ENCODE peak calls at places on chromosomes 7 and 10, in seven cellular contexts. One of them, this sample, is unnamed.

GRCh38 chr7:69739906-69740545 is 141.8 kb downstream of the AUTS2 start:
- DNase-seq in naive B cell: peak
- DNase-seq in caudate nucleus: no peak
- DNase-seq in MV-4-11: peak
- DNase-seq in iPS-NIHi11: no peak
- DNase-seq in kidney tubule cell: peak
- DNase-seq in islet precursor cell: peak
- DNase-seq in this sample: no peak

GRCh38 chr7:89029864-89030263 is 234.3 kb upstream of the TEX47 start:
- DNase-seq in naive B cell: no peak
- DNase-seq in caudate nucleus: no peak
- DNase-seq in MV-4-11: peak
- DNase-seq in iPS-NIHi11: no peak
- DNase-seq in kidney tubule cell: peak
- DNase-seq in islet precursor cell: no peak
- DNase-seq in this sample: no peak

GRCh38 chr10:72261323-72262018 is 12.3 kb upstream of the DDIT4 start:
- DNase-seq in naive B cell: no peak
- DNase-seq in caudate nucleus: no peak
- DNase-seq in MV-4-11: no peak
- DNase-seq in iPS-NIHi11: no peak
- DNase-seq in kidney tubule cell: peak
- DNase-seq in islet precursor cell: peak
- DNase-seq in this sample: no peak

GRCh38 chr7:122380993-122381392 is 76.4 kb upstream of the FEZF1 start:
- DNase-seq in naive B cell: no peak
- DNase-seq in caudate nucleus: no peak
- DNase-seq in MV-4-11: no peak
- DNase-seq in iPS-NIHi11: no peak
- DNase-seq in kidney tubule cell: no peak
- DNase-seq in islet precursor cell: no peak
- DNase-seq in this sample: no peak

GRCh38 chr10:117965984-117966383 is 80.8 kb downstream of the RAB11FIP2 start:
- DNase-seq in naive B cell: no peak
- DNase-seq in caudate nucleus: no peak
- DNase-seq in MV-4-11: no peak
- DNase-seq in iPS-NIHi11: no peak
- DNase-seq in kidney tubule cell: no peak
- DNase-seq in islet precursor cell: no peak
- DNase-seq in this sample: no peak

GRCh38 chr7:150988230-150989226 is 2.3 kb upstream of the NOS3 start:
- DNase-seq in naive B cell: peak
- DNase-seq in caudate nucleus: peak
- DNase-seq in MV-4-11: peak
- DNase-seq in iPS-NIHi11: peak
- DNase-seq in kidney tubule cell: no peak
- DNase-seq in islet precursor cell: peak
- DNase-seq in this sample: peak

GRCh38 chr10:26448706-26449435 is 10.7 kb downstream of the APBB1IP start:
- DNase-seq in naive B cell: peak
- DNase-seq in caudate nucleus: no peak
- DNase-seq in MV-4-11: peak
- DNase-seq in iPS-NIHi11: no peak
- DNase-seq in kidney tubule cell: no peak
- DNase-seq in islet precursor cell: no peak
- DNase-seq in this sample: no peak

GRCh38 chr7:33968591-33968990 is 63.3 kb downstream of the BMPER start:
- DNase-seq in naive B cell: no peak
- DNase-seq in caudate nucleus: no peak
- DNase-seq in MV-4-11: no peak
- DNase-seq in iPS-NIHi11: no peak
- DNase-seq in kidney tubule cell: no peak
- DNase-seq in islet precursor cell: no peak
- DNase-seq in this sample: no peak

GRCh38 chr7:1729183-1729582 is 59.1 kb downstream of the ELFN1 start:
- DNase-seq in naive B cell: no peak
- DNase-seq in caudate nucleus: no peak
- DNase-seq in MV-4-11: no peak
- DNase-seq in iPS-NIHi11: no peak
- DNase-seq in kidney tubule cell: no peak
- DNase-seq in islet precursor cell: no peak
- DNase-seq in this sample: no peak

GRCh38 chr7:78529392-78529791 is 730.8 kb downstream of the PHTF2 start:
- DNase-seq in naive B cell: no peak
- DNase-seq in caudate nucleus: no peak
- DNase-seq in MV-4-11: no peak
- DNase-seq in iPS-NIHi11: no peak
- DNase-seq in kidney tubule cell: no peak
- DNase-seq in islet precursor cell: no peak
- DNase-seq in this sample: no peak

GRCh38 chr10:119165171-119166110 is at the start of gene SFXN4:
- DNase-seq in naive B cell: peak
- DNase-seq in caudate nucleus: peak
- DNase-seq in MV-4-11: peak
- DNase-seq in iPS-NIHi11: peak
- DNase-seq in kidney tubule cell: peak
- DNase-seq in islet precursor cell: peak
- DNase-seq in this sample: peak

GRCh38 chr10:113060221-113061053 is 110.4 kb downstream of the TCF7L2 start:
- DNase-seq in naive B cell: no peak
- DNase-seq in caudate nucleus: no peak
- DNase-seq in MV-4-11: peak
- DNase-seq in iPS-NIHi11: no peak
- DNase-seq in kidney tubule cell: no peak
- DNase-seq in islet precursor cell: no peak
- DNase-seq in this sample: no peak

GRCh38 chr7:129503725-129504124 is 1.4 kb downstream of the SMKR1 start:
- DNase-seq in naive B cell: no peak
- DNase-seq in caudate nucleus: no peak
- DNase-seq in MV-4-11: no peak
- DNase-seq in iPS-NIHi11: no peak
- DNase-seq in kidney tubule cell: no peak
- DNase-seq in islet precursor cell: no peak
- DNase-seq in this sample: no peak

GRCh38 chr10:9331583-9332008 is 1277.1 kb downstream of the GATA3 start:
- DNase-seq in naive B cell: peak
- DNase-seq in caudate nucleus: no peak
- DNase-seq in MV-4-11: peak
- DNase-seq in iPS-NIHi11: peak
- DNase-seq in kidney tubule cell: peak
- DNase-seq in islet precursor cell: no peak
- DNase-seq in this sample: no peak

GRCh38 chr7:11689096-11689495 is 142.9 kb downstream of the THSD7A start:
- DNase-seq in naive B cell: peak
- DNase-seq in caudate nucleus: no peak
- DNase-seq in MV-4-11: peak
- DNase-seq in iPS-NIHi11: no peak
- DNase-seq in kidney tubule cell: no peak
- DNase-seq in islet precursor cell: no peak
- DNase-seq in this sample: no peak

GRCh38 chr7:22457471-22457870 is 42.5 kb downstream of the STEAP1B start:
- DNase-seq in naive B cell: no peak
- DNase-seq in caudate nucleus: no peak
- DNase-seq in MV-4-11: no peak
- DNase-seq in iPS-NIHi11: no peak
- DNase-seq in kidney tubule cell: no peak
- DNase-seq in islet precursor cell: no peak
- DNase-seq in this sample: no peak

GRCh38 chr7:44572771-44573170 is 937 bp downstream of the DDX56 start:
- DNase-seq in naive B cell: no peak
- DNase-seq in caudate nucleus: no peak
- DNase-seq in MV-4-11: no peak
- DNase-seq in iPS-NIHi11: no peak
- DNase-seq in kidney tubule cell: no peak
- DNase-seq in islet precursor cell: no peak
- DNase-seq in this sample: no peak

GRCh38 chr10:115417585-115418265 is 324.6 kb downstream of the ATRNL1 start:
- DNase-seq in naive B cell: no peak
- DNase-seq in caudate nucleus: no peak
- DNase-seq in MV-4-11: peak
- DNase-seq in iPS-NIHi11: peak
- DNase-seq in kidney tubule cell: peak
- DNase-seq in islet precursor cell: peak
- DNase-seq in this sample: peak

GRCh38 chr7:122403113-122403512 is 98.6 kb upstream of the FEZF1 start:
- DNase-seq in naive B cell: no peak
- DNase-seq in caudate nucleus: no peak
- DNase-seq in MV-4-11: no peak
- DNase-seq in iPS-NIHi11: no peak
- DNase-seq in kidney tubule cell: no peak
- DNase-seq in islet precursor cell: no peak
- DNase-seq in this sample: no peak

GRCh38 chr7:45240187-45240776 is 82.7 kb downstream of the RAMP3 start:
- DNase-seq in naive B cell: no peak
- DNase-seq in caudate nucleus: no peak
- DNase-seq in MV-4-11: no peak
- DNase-seq in iPS-NIHi11: no peak
- DNase-seq in kidney tubule cell: no peak
- DNase-seq in islet precursor cell: no peak
- DNase-seq in this sample: no peak

GRCh38 chr7:108454674-108455523 is 1.3 kb downstream of the NRCAM start:
- DNase-seq in naive B cell: peak
- DNase-seq in caudate nucleus: peak
- DNase-seq in MV-4-11: no peak
- DNase-seq in iPS-NIHi11: peak
- DNase-seq in kidney tubule cell: peak
- DNase-seq in islet precursor cell: peak
- DNase-seq in this sample: peak

GRCh38 chr7:152987673-152988072 is 228.1 kb downstream of the ACTR3B start:
- DNase-seq in naive B cell: no peak
- DNase-seq in caudate nucleus: no peak
- DNase-seq in MV-4-11: no peak
- DNase-seq in iPS-NIHi11: no peak
- DNase-seq in kidney tubule cell: no peak
- DNase-seq in islet precursor cell: no peak
- DNase-seq in this sample: no peak

GRCh38 chr7:37441405-37441797 is 7.3 kb downstream of the ELMO1 start:
- DNase-seq in naive B cell: no peak
- DNase-seq in caudate nucleus: no peak
- DNase-seq in MV-4-11: peak
- DNase-seq in iPS-NIHi11: no peak
- DNase-seq in kidney tubule cell: no peak
- DNase-seq in islet precursor cell: no peak
- DNase-seq in this sample: no peak

GRCh38 chr10:13717936-13718772 is 131.4 kb downstream of the PRPF18 start:
- DNase-seq in naive B cell: no peak
- DNase-seq in caudate nucleus: peak
- DNase-seq in MV-4-11: peak
- DNase-seq in iPS-NIHi11: peak
- DNase-seq in kidney tubule cell: peak
- DNase-seq in islet precursor cell: peak
- DNase-seq in this sample: no peak

GRCh38 chr7:46317256-46317655 is 396.2 kb upstream of the IGFBP3 start:
- DNase-seq in naive B cell: no peak
- DNase-seq in caudate nucleus: no peak
- DNase-seq in MV-4-11: no peak
- DNase-seq in iPS-NIHi11: no peak
- DNase-seq in kidney tubule cell: no peak
- DNase-seq in islet precursor cell: no peak
- DNase-seq in this sample: no peak

GRCh38 chr10:11167233-11167979 is 149.7 kb downstream of the CELF2 start:
- DNase-seq in naive B cell: no peak
- DNase-seq in caudate nucleus: no peak
- DNase-seq in MV-4-11: no peak
- DNase-seq in iPS-NIHi11: no peak
- DNase-seq in kidney tubule cell: no peak
- DNase-seq in islet precursor cell: no peak
- DNase-seq in this sample: no peak

GRCh38 chr10:124035928-124036558 is 57.4 kb downstream of the CHST15 start:
- DNase-seq in naive B cell: peak
- DNase-seq in caudate nucleus: no peak
- DNase-seq in MV-4-11: peak
- DNase-seq in iPS-NIHi11: no peak
- DNase-seq in kidney tubule cell: peak
- DNase-seq in islet precursor cell: no peak
- DNase-seq in this sample: no peak

GRCh38 chr7:17939111-17939669 is 1.1 kb downstream of the SNX13 start:
- DNase-seq in naive B cell: peak
- DNase-seq in caudate nucleus: no peak
- DNase-seq in MV-4-11: peak
- DNase-seq in iPS-NIHi11: no peak
- DNase-seq in kidney tubule cell: peak
- DNase-seq in islet precursor cell: no peak
- DNase-seq in this sample: no peak

GRCh38 chr10:2761311-2761710 is 306.0 kb upstream of the PFKP start:
- DNase-seq in naive B cell: no peak
- DNase-seq in caudate nucleus: no peak
- DNase-seq in MV-4-11: no peak
- DNase-seq in iPS-NIHi11: no peak
- DNase-seq in kidney tubule cell: no peak
- DNase-seq in islet precursor cell: no peak
- DNase-seq in this sample: no peak

GRCh38 chr7:36604801-36605200 is 119.5 kb downstream of the AOAH start:
- DNase-seq in naive B cell: no peak
- DNase-seq in caudate nucleus: no peak
- DNase-seq in MV-4-11: no peak
- DNase-seq in iPS-NIHi11: no peak
- DNase-seq in kidney tubule cell: peak
- DNase-seq in islet precursor cell: no peak
- DNase-seq in this sample: no peak

GRCh38 chr10:80273523-80274170 is 15.8 kb downstream of the MAT1A start:
- DNase-seq in naive B cell: no peak
- DNase-seq in caudate nucleus: no peak
- DNase-seq in MV-4-11: no peak
- DNase-seq in iPS-NIHi11: no peak
- DNase-seq in kidney tubule cell: no peak
- DNase-seq in islet precursor cell: peak
- DNase-seq in this sample: no peak

GRCh38 chr7:44980393-44981034 is 1.7 kb upstream of the MYO1G start:
- DNase-seq in naive B cell: peak
- DNase-seq in caudate nucleus: no peak
- DNase-seq in MV-4-11: peak
- DNase-seq in iPS-NIHi11: no peak
- DNase-seq in kidney tubule cell: peak
- DNase-seq in islet precursor cell: peak
- DNase-seq in this sample: no peak

This sample was measured in neural crest cell.